ENCODE peak calls at places on chromosomes 3 and 15, in five cellular contexts. N is left ventricle myocardium inferior, Z is trophoblast cell, L is transverse colon, Q is pancreas. F is an unnamed sample.
A peak's percentile ranks its signal among the peaks of the same experiment; 100 is the strongest.

GRCh38 chr3:23968467-23969184 is 23.5 kb downstream of the NR1D2 start:
- DNase-seq in N (no peak), Z (no peak), L (no peak), Q (no peak), F (no peak)

GRCh38 chr3:142993958-142994442 is 7.4 kb upstream of the U2SURP start:
- DNase-seq in N (peak; percentile 53), Z (peak; percentile 93), L (peak; percentile 54), Q (peak; percentile 46), F (peak; percentile 46)

GRCh38 chr3:70120360-70120966 is 120.9 kb downstream of the SAMMSON start:
- DNase-seq in N (peak; percentile 26), Z (peak; percentile 97), L (peak; percentile 79), Q (peak; percentile 85), F (peak; percentile 77)

GRCh38 chr3:53175613-53176537 is 14.9 kb downstream of the PRKCD start:
- DNase-seq in N (no peak), Z (no peak), L (no peak), Q (no peak), F (no peak)

GRCh38 chr3:45055032-45055410 is 28.9 kb downstream of the CLEC3B start:
- DNase-seq in N (no peak), Z (peak; percentile 67), L (no peak), Q (no peak), F (no peak)

GRCh38 chr15:80906159-80906775 is 83.4 kb downstream of the MESD start:
- DNase-seq in N (no peak), Z (no peak), L (no peak), Q (no peak), F (no peak)

GRCh38 chr3:23836536-23837230 is 30.9 kb downstream of the UBE2E1 start:
- DNase-seq in N (no peak), Z (no peak), L (no peak), Q (no peak), F (no peak)

GRCh38 chr15:84840741-84841429 is 23.7 kb downstream of the ALPK3 start:
- DNase-seq in N (peak; percentile 79), Z (peak; percentile 18), L (peak; percentile 64), Q (peak; percentile 83), F (no peak)

GRCh38 chr3:56929809-56930615 is 128.3 kb upstream of the ARHGEF3 start:
- DNase-seq in N (no peak), Z (peak; percentile 40), L (no peak), Q (no peak), F (no peak)

GRCh38 chr15:101288905-101289513 is 6.0 kb downstream of the SNRPA1 start:
- DNase-seq in N (no peak), Z (peak; percentile 83), L (no peak), Q (no peak), F (peak; percentile 44)

GRCh38 chr15:92333709-92334108 is 60.0 kb upstream of the ST8SIA2 start:
- DNase-seq in N (no peak), Z (no peak), L (no peak), Q (no peak), F (no peak)

GRCh38 chr3:151430821-151431484 is 29.9 kb downstream of the IGSF10 start:
- DNase-seq in N (no peak), Z (no peak), L (no peak), Q (no peak), F (no peak)

GRCh38 chr3:133944641-133945441 is 49.2 kb upstream of the RAB6B start:
- DNase-seq in N (peak; percentile 25), Z (no peak), L (no peak), Q (no peak), F (no peak)

GRCh38 chr3:195257454-195258448 is 13.2 kb downstream of the XXYLT1 start:
- DNase-seq in N (no peak), Z (no peak), L (no peak), Q (no peak), F (no peak)

GRCh38 chr3:147934316-147935188 is 525.4 kb downstream of the ZIC1 start:
- DNase-seq in N (no peak), Z (no peak), L (no peak), Q (no peak), F (no peak)

GRCh38 chr15:73688455-73688854 is 4.3 kb downstream of the CD276 start:
- DNase-seq in N (no peak), Z (peak; percentile 83), L (no peak), Q (no peak), F (no peak)

GRCh38 chr15:71687902-71688508 is 122.3 kb upstream of the NR2E3 start:
- DNase-seq in N (no peak), Z (no peak), L (no peak), Q (no peak), F (no peak)

GRCh38 chr3:113521981-113522380 is 7.0 kb upstream of the SPICE1 start:
- DNase-seq in N (no peak), Z (no peak), L (no peak), Q (no peak), F (no peak)

GRCh38 chr3:11563159-11563558 is 80.6 kb downstream of the VGLL4 start:
- DNase-seq in N (no peak), Z (no peak), L (no peak), Q (no peak), F (no peak)

GRCh38 chr3:53859178-53859577 is 12.8 kb downstream of the IL17RB start:
- DNase-seq in N (no peak), Z (no peak), L (no peak), Q (no peak), F (no peak)

GRCh38 chr3:4107430-4107829 is 195.7 kb upstream of the SETMAR start:
- DNase-seq in N (no peak), Z (peak; percentile 28), L (no peak), Q (no peak), F (no peak)

GRCh38 chr15:77022646-77023575 is 28.0 kb downstream of the PSTPIP1 start:
- DNase-seq in N (no peak), Z (no peak), L (no peak), Q (no peak), F (no peak)

GRCh38 chr3:49017229-49017615 is 1.2 kb downstream of the DALRD3 start:
- DNase-seq in N (no peak), Z (no peak), L (no peak), Q (no peak), F (no peak)

GRCh38 chr3:122025296-122025695 is 3.2 kb upstream of the ILDR1 start:
- DNase-seq in N (no peak), Z (no peak), L (no peak), Q (no peak), F (no peak)

GRCh38 chr15:58539548-58539947 is 107.8 kb downstream of the LIPC start:
- DNase-seq in N (no peak), Z (no peak), L (no peak), Q (no peak), F (no peak)
- H3K4me1 ChIP-seq in N (no peaks in the 10 kb centered on the region), Z (no peaks in the 10 kb centered on the region), L (peaks cover under 1% of the 10 kb centered on the region), Q (no peaks in the 10 kb centered on the region), F (peaks cover 19% of the 10 kb centered on the region)

GRCh38 chr3:30604091-30604490 is 2.3 kb upstream of the TGFBR2 start:
- DNase-seq in N (no peak), Z (no peak), L (no peak), Q (no peak), F (no peak)
- H3K4me1 ChIP-seq in N (peaks cover 46% of the 10 kb centered on the region), Z (no peaks in the 10 kb centered on the region), L (peaks cover 9% of the 10 kb centered on the region), Q (peaks cover 30% of the 10 kb centered on the region), F (peaks cover 47% of the 10 kb centered on the region)

GRCh38 chr15:64637412-64637811 is 138.0 kb downstream of the RBPMS2 start:
- DNase-seq in N (no peak), Z (no peak), L (no peak), Q (no peak), F (no peak)
- H3K4me1 ChIP-seq in N (peaks cover 52% of the 10 kb centered on the region), Z (peaks cover 4% of the 10 kb centered on the region), L (peaks cover 52% of the 10 kb centered on the region), Q (peaks cover 37% of the 10 kb centered on the region), F (peaks cover 79% of the 10 kb centered on the region)

GRCh38 chr3:65538101-65538500 is 500.6 kb downstream of the MAGI1 start:
- DNase-seq in N (no peak), Z (no peak), L (no peak), Q (no peak), F (no peak)
- H3K4me1 ChIP-seq in N (peaks cover 53% of the 10 kb centered on the region), Z (no peaks in the 10 kb centered on the region), L (no peaks in the 10 kb centered on the region), Q (no peaks in the 10 kb centered on the region), F (no peaks in the 10 kb centered on the region)

GRCh38 chr15:89839424-89839823 is 24.8 kb upstream of the ANPEP start:
- DNase-seq in N (no peak), Z (no peak), L (no peak), Q (no peak), F (no peak)
- H3K4me1 ChIP-seq in N (peaks cover 25% of the 10 kb centered on the region), Z (peaks cover 22% of the 10 kb centered on the region), L (no peaks in the 10 kb centered on the region), Q (peaks cover 24% of the 10 kb centered on the region), F (no peaks in the 10 kb centered on the region)

GRCh38 chr15:78597583-78597982 is 23.2 kb downstream of the CHRNA3 start:
- DNase-seq in N (no peak), Z (no peak), L (no peak), Q (no peak), F (no peak)
- H3K4me1 ChIP-seq in N (no peaks in the 10 kb centered on the region), Z (no peaks in the 10 kb centered on the region), L (no peaks in the 10 kb centered on the region), Q (no peaks in the 10 kb centered on the region), F (no peaks in the 10 kb centered on the region)

DNA sequence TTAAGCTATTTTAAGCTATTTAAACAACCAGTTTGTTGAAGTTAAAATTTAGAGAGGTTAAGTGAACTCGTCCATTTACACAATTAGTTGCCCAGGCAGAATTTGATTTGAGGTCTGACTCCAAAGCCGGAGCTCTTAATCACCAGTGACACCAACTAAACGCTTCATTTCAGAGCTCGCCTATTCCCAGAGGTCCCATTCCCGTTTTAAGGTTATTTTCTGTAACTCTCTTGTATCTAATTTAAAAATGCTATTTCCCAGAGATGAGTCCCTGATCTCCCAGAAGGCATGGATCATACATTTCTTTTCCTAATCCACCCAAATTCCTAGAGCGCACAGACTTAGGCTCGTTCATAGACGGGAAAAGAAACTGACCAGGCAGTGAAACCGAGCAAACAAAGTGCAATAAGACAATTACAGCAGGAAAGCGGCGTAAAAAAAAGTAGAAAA is 900 bp upstream of the MCTP2 start:
- DNase-seq in N (no peak), Z (peak; percentile 65), L (no peak), Q (no peak), F (no peak)
- H3K4me1 ChIP-seq in N (peaks cover 19% of the 10 kb centered on the region), Z (no peaks in the 10 kb centered on the region), L (peaks cover 23% of the 10 kb centered on the region), Q (peaks cover 16% of the 10 kb centered on the region), F (peaks cover 5% of the 10 kb centered on the region)

DNA sequence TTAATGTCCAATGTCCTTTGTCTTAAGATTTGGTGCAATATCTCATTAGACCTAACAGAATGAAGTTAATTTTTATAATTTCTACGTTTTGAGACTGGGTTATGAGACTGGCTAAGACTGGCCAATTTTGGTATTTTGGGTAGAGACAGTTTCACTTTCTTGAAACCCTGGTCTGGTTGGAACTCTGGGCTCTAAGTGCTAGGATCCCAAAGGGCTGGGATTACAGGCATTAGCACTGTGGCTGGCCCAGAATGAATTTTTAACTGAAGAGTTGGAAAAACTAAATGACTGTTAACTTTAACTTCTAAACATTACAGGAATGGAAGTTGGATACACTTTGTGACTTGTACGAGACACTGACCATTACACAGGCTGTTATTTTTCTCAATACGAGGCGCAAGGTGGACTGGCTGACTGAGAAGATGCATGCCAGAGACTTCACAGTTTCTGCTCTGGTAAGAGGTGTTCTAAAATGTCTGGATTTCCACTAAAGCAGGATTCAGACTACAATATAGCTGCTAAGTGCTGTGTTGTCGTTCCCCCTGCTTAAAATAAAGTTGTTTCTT is 3.5 kb downstream of the EIF4A2 start:
- DNase-seq in N (no peak), Z (no peak), L (no peak), Q (no peak), F (no peak)
- H3K4me1 ChIP-seq in N (peaks cover 69% of the 10 kb centered on the region), Z (no peaks in the 10 kb centered on the region), L (peaks cover 29% of the 10 kb centered on the region), Q (peaks cover 28% of the 10 kb centered on the region), F (peaks cover 9% of the 10 kb centered on the region)